ENCODE peak calls at places on chromosomes 13 and 19, in five cellular contexts. M is WTC11; T is NCI-H1092 treated with DMSO at 0.1 percent for 48 hours; G is GM03348; F is stimulated activated CD4-positive, alpha-beta T cell treated with anti-CD3 and anti-CD28 coated beads, Interleukin-1b, Interleukin-23, amount 100 ng/mL, for 1 hour. L is an unnamed sample.

GRCh38 chr19:47232422-47233211 is 1.6 kb upstream of the BBC3 start:
- DNase-seq in M (no peak), T (no peak), G (peak; percentile 59), F (no peak), L (no peak)

GRCh38 chr19:11418518-11419506 is at the start of gene RGL3:
- DNase-seq in M (peak; percentile 93), T (no peak), G (peak; percentile 40), F (no peak), L (no peak)

GRCh38 chr19:3338541-3339181 is 27.7 kb upstream of the NFIC start:
- DNase-seq in M (no peak), T (no peak), G (no peak), F (peak; percentile 39), L (no peak)

GRCh38 chr13:94251801-94252200 is 227.7 kb downstream of the DCT start:
- DNase-seq in M (no peak), T (no peak), G (peak; percentile 21), F (no peak), L (no peak)

GRCh38 chr19:35166100-35167063 is 11.8 kb downstream of the FXYD5 start:
- DNase-seq in M (no peak), T (no peak), G (no peak), F (no peak), L (no peak)

GRCh38 chr19:48837081-48837524 is 812 bp upstream of the HSD17B14 start:
- DNase-seq in M (peak; percentile 97), T (peak; percentile 48), G (peak; percentile 63), F (peak; percentile 31), L (peak; percentile 69)

GRCh38 chr13:102212729-102213128 is 189.1 kb downstream of the FGF14 start:
- DNase-seq in M (peak; percentile 12), T (no peak), G (no peak), F (no peak), L (no peak)

GRCh38 chr13:59492030-59492636 is 671.6 kb downstream of the DIAPH3 start:
- DNase-seq in M (no peak), T (no peak), G (no peak), F (no peak), L (no peak)

GRCh38 chr13:99311137-99311536 is 3.9 kb upstream of the GPR183 start:
- DNase-seq in M (no peak), T (no peak), G (peak; percentile 10), F (no peak), L (no peak)

GRCh38 chr13:45718063-45718462 is 15.9 kb downstream of the CBY2 start:
- DNase-seq in M (no peak), T (peak; percentile 8), G (peak; percentile 26), F (no peak), L (no peak)

L was measured in thoracic aorta.